ENCODE peak calls at places on chromosome 19, in eight cellular contexts. S is tibial nerve, K is BJ, T is uterus, G is ovary, D is hepatocyte, M is right atrium auricular region, N is K562. Z is an unnamed sample.
A peak's percentile ranks its signal among the peaks of the same experiment; 100 is the strongest.

GRCh38 chr19:17946965-17947784 is 14.4 kb downstream of the CCDC124 start:
- DNase-seq in N (no peak), T (no peak), S (no peak), M (no peak), K (no peak), G (peak; percentile 27), D (no peak), Z (no peak)

GRCh38 chr19:2602391-2603181 is 99.9 kb downstream of the GNG7 start:
- DNase-seq in K (peak; percentile 97), T (peak; percentile 90), M (peak; percentile 95), D (peak; percentile 89), N (no peak), S (peak; percentile 76), G (peak; percentile 84), Z (peak; percentile 44)

GRCh38 chr19:677601-678380 is 1.6 kb downstream of the FSTL3 start:
- DNase-seq in S (no peak), M (no peak), G (no peak), N (no peak), D (peak; percentile 57), K (no peak), T (no peak), Z (no peak)

GRCh38 chr19:19602713-19603320 is 15.7 kb downstream of the PBX4 start:
- DNase-seq in M (no peak), D (no peak), T (no peak), K (no peak), N (no peak), G (no peak), S (no peak), Z (no peak)

GRCh38 chr19:12937243-12938053 is 961 bp upstream of the CALR start:
- DNase-seq in K (no peak), S (peak; percentile 59), T (no peak), G (no peak), M (no peak), N (no peak), D (peak; percentile 60), Z (no peak)

GRCh38 chr19:15463865-15464371 is 426 bp downstream of the RASAL3 start:
- DNase-seq in G (no peak), K (no peak), D (no peak), S (no peak), M (no peak), N (no peak), T (no peak), Z (no peak)

GRCh38 chr19:13104848-13105646 is 2.4 kb upstream of the LYL1 start:
- DNase-seq in N (no peak), D (no peak), G (peak; percentile 36), M (no peak), K (no peak), S (no peak), T (no peak), Z (no peak)

GRCh38 chr19:19562665-19563347 is 24.7 kb downstream of the CILP2 start:
- DNase-seq in K (no peak), G (no peak), D (no peak), S (no peak), M (no peak), T (no peak), N (no peak), Z (no peak)

GRCh38 chr19:14363203-14364097 is 17.8 kb upstream of the ADGRE5 start:
- DNase-seq in M (peak; percentile 67), T (peak; percentile 92), D (peak; percentile 69), N (peak; percentile 88), S (no peak), K (no peak), G (peak; percentile 85), Z (no peak)

GRCh38 chr19:31675187-31675913 is 326.1 kb upstream of the TSHZ3 start:
- DNase-seq in N (no peak), D (no peak), M (no peak), G (no peak), S (no peak), K (no peak), T (no peak), Z (no peak)

GRCh38 chr19:290539-291521 is at the start of gene PLPP2:
- DNase-seq in D (peak; percentile 64), G (no peak), K (no peak), T (peak; percentile 39), S (no peak), M (no peak), N (peak; percentile 69), Z (no peak)

GRCh38 chr19:54517483-54517882 is 14.9 kb downstream of the LAIR2 start:
- DNase-seq in D (peak; percentile 41), N (peak; percentile 77), K (no peak), M (no peak), G (peak; percentile 18), S (peak; percentile 42), T (no peak), Z (peak; percentile 38)

GRCh38 chr19:12194827-12195500 is 32.1 kb downstream of the ZNF136 start:
- DNase-seq in M (peak; percentile 91), D (no peak), K (no peak), T (peak; percentile 67), G (peak; percentile 92), N (no peak), S (peak; percentile 46), Z (peak; percentile 55)

GRCh38 chr19:58440556-58440955 is 603 bp upstream of the ZNF132 start:
- DNase-seq in D (no peak), T (peak; percentile 39), N (no peak), K (no peak), G (peak; percentile 61), M (no peak), S (no peak), Z (no peak)

GRCh38 chr19:35556025-35556590 is 7.3 kb downstream of the ATP4A start:
- DNase-seq in S (no peak), N (no peak), K (no peak), D (no peak), M (no peak), G (no peak), T (no peak), Z (no peak)

GRCh38 chr19:51799998-51800848 is 5.3 kb downstream of the FPR3 start:
- DNase-seq in K (no peak), G (peak; percentile 92), S (no peak), D (no peak), N (peak; percentile 74), M (peak; percentile 94), T (peak; percentile 79), Z (no peak)

GRCh38 chr19:461664-462551 is 1.1 kb upstream of the SHC2 start:
- DNase-seq in K (no peak), M (no peak), G (peak; percentile 60), T (peak; percentile 37), N (peak; percentile 93), S (no peak), D (peak; percentile 83), Z (no peak)

GRCh38 chr19:38727306-38727867 is 16.9 kb downstream of the CAPN12 start:
- DNase-seq in D (no peak), S (no peak), T (no peak), G (peak; percentile 45), M (no peak), K (no peak), N (no peak), Z (no peak)

GRCh38 chr19:38725469-38726283 is 18.6 kb downstream of the CAPN12 start:
- DNase-seq in D (no peak), M (no peak), K (no peak), N (no peak), G (no peak), T (peak; percentile 17), S (no peak), Z (no peak)

GRCh38 chr19:38727868-38728660 is 16.2 kb downstream of the CAPN12 start:
- DNase-seq in G (peak; percentile 68), S (no peak), K (no peak), D (peak; percentile 62), N (peak; percentile 69), T (peak; percentile 65), M (no peak), Z (no peak)

GRCh38 chr19:38726761-38727301 is 17.4 kb downstream of the CAPN12 start:
- DNase-seq in M (no peak), T (peak; percentile 22), K (no peak), G (no peak), S (no peak), N (no peak), D (no peak), Z (no peak)

GRCh38 chr19:38726284-38726673 is 18.0 kb downstream of the CAPN12 start:
- DNase-seq in K (no peak), S (no peak), M (no peak), D (no peak), N (no peak), T (no peak), G (no peak), Z (no peak)
- TF ChIP-seq CTCF in K (no peak), S (no peak), M (no peak), D (no peak), N (no peak), T (no peak), G (no peak), Z (no peak)

GRCh38 chr19:57436392-57436791 is 1.3 kb downstream of the ZNF749 start:
- DNase-seq in S (no peak), D (peak; percentile 39), N (no peak), G (no peak), M (no peak), K (no peak), T (no peak), Z (no peak)
- H3K4me3 ChIP-seq in S (no peak overlapping the region), D (peak overlapping the region; percentile 44), N (peak overlapping the region; percentile 78), G (peak overlapping the region; percentile 84), M (no peak overlapping the region), K (peak overlapping the region; percentile 71), T (peak overlapping the region; percentile 83), Z (peak overlapping the region; percentile 81)

DNA sequence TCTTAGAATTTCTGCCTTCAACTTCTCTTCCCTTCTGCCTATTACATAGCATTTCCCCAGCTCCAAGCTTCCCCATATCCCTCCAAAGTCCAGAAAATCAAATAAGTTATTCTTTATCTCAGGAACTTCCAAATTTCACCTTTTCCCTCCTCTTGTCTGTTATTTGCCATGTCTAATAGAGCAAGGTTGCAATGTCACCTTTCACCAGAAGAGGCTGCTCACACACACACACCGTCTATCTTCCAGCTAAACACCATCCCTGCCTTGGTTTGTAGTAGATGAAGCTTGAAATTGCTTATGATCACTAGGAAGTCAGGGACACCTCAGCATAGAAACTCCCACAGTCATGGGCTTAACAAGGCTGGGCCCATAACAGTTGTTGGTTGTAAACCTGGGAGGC is 48.4 kb downstream of the ZNRF4 start:
- DNase-seq in K (no peak), D (no peak), N (no peak), M (no peak), G (no peak), T (no peak), S (no peak), Z (no peak)
- TF ChIP-seq CTCF in K (no peak), D (no peak), N (peak; percentile 42), M (no peak), G (no peak), T (no peak), S (no peak), Z (no peak)

GRCh38 chr19:28577666-28578065 is 635.3 kb downstream of the UQCRFS1 start:
- DNase-seq in T (no peak), S (no peak), D (no peak), M (no peak), K (no peak), G (no peak), N (no peak), Z (no peak)

GRCh38 chr19:28575816-28576215 is 637.1 kb downstream of the UQCRFS1 start:
- DNase-seq in N (no peak), G (no peak), M (no peak), K (no peak), T (no peak), D (no peak), S (no peak), Z (no peak)

GRCh38 chr19:28577199-28577598 is 635.8 kb downstream of the UQCRFS1 start:
- DNase-seq in K (no peak), D (no peak), T (no peak), M (no peak), N (no peak), S (no peak), G (no peak), Z (no peak)

GRCh38 chr19:28578786-28579505 is 634.0 kb downstream of the UQCRFS1 start:
- DNase-seq in D (no peak), M (no peak), N (peak; percentile 54), G (no peak), S (no peak), T (no peak), K (no peak), Z (no peak)

GRCh38 chr19:28578208-28578607 is 634.7 kb downstream of the UQCRFS1 start:
- DNase-seq in T (no peak), G (no peak), D (no peak), K (no peak), N (no peak), S (no peak), M (no peak), Z (no peak)
- H3K4me3 ChIP-seq in T (no peak overlapping the region), G (no peak overlapping the region), D (no peak overlapping the region), K (no peak overlapping the region), N (no peak overlapping the region), S (no peak overlapping the region), M (no peak overlapping the region), Z (no peak overlapping the region)

Z was measured in LNCaP clone FGC.